ENCODE peak calls at places on chromosomes 3 and 15, in eight cellular contexts. One of them, this sample, is unnamed. For H3K4me1, the result is how much of the 10 kb centered on the place peaks cover.

GRCh38 chr3:16504242-16504641 is 9.3 kb downstream of the RFTN1 start:
- DNase-seq in uterus: no peak
- DNase-seq in Panc1: no peak
- DNase-seq in astrocyte: no peak
- DNase-seq in hepatocyte: no peak
- DNase-seq in SJSA1: no peak
- DNase-seq in fibroblast of lung: peak
- DNase-seq in H9: no peak
- DNase-seq in this sample: no peak

GRCh38 chr3:77171026-77171425 is 131.1 kb downstream of the ROBO2 start:
- DNase-seq in Panc1: no peak
- DNase-seq in astrocyte: no peak
- DNase-seq in H9: no peak
- DNase-seq in SJSA1: no peak
- DNase-seq in hepatocyte: no peak
- DNase-seq in uterus: no peak
- DNase-seq in fibroblast of lung: no peak
- DNase-seq in this sample: no peak

GRCh38 chr15:60612400-60613048 is 133.6 kb upstream of the ICE2 start:
- DNase-seq in hepatocyte: no peak
- DNase-seq in fibroblast of lung: no peak
- DNase-seq in astrocyte: no peak
- DNase-seq in uterus: no peak
- DNase-seq in SJSA1: no peak
- DNase-seq in Panc1: no peak
- DNase-seq in H9: no peak
- DNase-seq in this sample: no peak

GRCh38 chr3:142647856-142648255 is 51.7 kb downstream of the PLS1 start:
- DNase-seq in H9: no peak
- DNase-seq in uterus: no peak
- DNase-seq in hepatocyte: peak
- DNase-seq in Panc1: peak
- DNase-seq in fibroblast of lung: no peak
- DNase-seq in astrocyte: peak
- DNase-seq in SJSA1: no peak
- DNase-seq in this sample: no peak

GRCh38 chr15:80934761-80935221 is 54.8 kb downstream of the MESD start:
- DNase-seq in H9: peak
- DNase-seq in hepatocyte: peak
- DNase-seq in Panc1: no peak
- DNase-seq in SJSA1: no peak
- DNase-seq in uterus: no peak
- DNase-seq in fibroblast of lung: peak
- DNase-seq in astrocyte: peak
- DNase-seq in this sample: no peak

GRCh38 chr15:94470492-94470891 is 239.1 kb downstream of the MCTP2 start:
- DNase-seq in SJSA1: no peak
- DNase-seq in hepatocyte: no peak
- DNase-seq in fibroblast of lung: no peak
- DNase-seq in uterus: no peak
- DNase-seq in Panc1: no peak
- DNase-seq in H9: no peak
- DNase-seq in astrocyte: no peak
- DNase-seq in this sample: no peak

GRCh38 chr15:97319316-97319715 is 641.2 kb upstream of the ARRDC4 start:
- DNase-seq in astrocyte: no peak
- DNase-seq in H9: no peak
- DNase-seq in fibroblast of lung: no peak
- DNase-seq in Panc1: no peak
- DNase-seq in hepatocyte: peak
- DNase-seq in uterus: no peak
- DNase-seq in SJSA1: no peak
- DNase-seq in this sample: no peak

GRCh38 chr3:194250104-194251002 is 100.8 kb downstream of the CPN2 start:
- DNase-seq in fibroblast of lung: peak
- DNase-seq in uterus: peak
- DNase-seq in Panc1: no peak
- DNase-seq in astrocyte: peak
- DNase-seq in SJSA1: no peak
- DNase-seq in hepatocyte: peak
- DNase-seq in H9: no peak
- DNase-seq in this sample: peak

GRCh38 chr15:98900382-98900781 is 107.2 kb downstream of the PGPEP1L start:
- DNase-seq in Panc1: no peak
- DNase-seq in SJSA1: no peak
- DNase-seq in hepatocyte: no peak
- DNase-seq in fibroblast of lung: peak
- DNase-seq in astrocyte: peak
- DNase-seq in H9: no peak
- DNase-seq in uterus: no peak
- DNase-seq in this sample: no peak

GRCh38 chr15:28963711-28964081 is 77.9 kb downstream of the APBA2 start:
- DNase-seq in SJSA1: no peak
- DNase-seq in hepatocyte: no peak
- DNase-seq in uterus: no peak
- DNase-seq in Panc1: no peak
- DNase-seq in astrocyte: no peak
- DNase-seq in H9: no peak
- DNase-seq in fibroblast of lung: no peak
- DNase-seq in this sample: no peak

GRCh38 chr15:40104296-40104864 is 4.3 kb downstream of the BMF start:
- DNase-seq in SJSA1: no peak
- DNase-seq in fibroblast of lung: no peak
- DNase-seq in hepatocyte: no peak
- DNase-seq in uterus: no peak
- DNase-seq in astrocyte: no peak
- DNase-seq in Panc1: no peak
- DNase-seq in H9: no peak
- DNase-seq in this sample: no peak

GRCh38 chr3:13659221-13659969 is 110.5 kb downstream of the FBLN2 start:
- DNase-seq in uterus: no peak
- DNase-seq in Panc1: no peak
- DNase-seq in H9: no peak
- DNase-seq in hepatocyte: no peak
- DNase-seq in SJSA1: no peak
- DNase-seq in fibroblast of lung: no peak
- DNase-seq in astrocyte: no peak
- DNase-seq in this sample: no peak

GRCh38 chr3:23691343-23691895 is 114.3 kb upstream of the UBE2E1 start:
- DNase-seq in hepatocyte: no peak
- DNase-seq in Panc1: no peak
- DNase-seq in SJSA1: no peak
- DNase-seq in fibroblast of lung: no peak
- DNase-seq in uterus: no peak
- DNase-seq in astrocyte: peak
- DNase-seq in H9: no peak
- DNase-seq in this sample: no peak

GRCh38 chr15:56886878-56887781 is 31.3 kb upstream of the TCF12 start:
- DNase-seq in fibroblast of lung: peak
- DNase-seq in H9: peak
- DNase-seq in astrocyte: peak
- DNase-seq in uterus: peak
- DNase-seq in hepatocyte: peak
- DNase-seq in SJSA1: peak
- DNase-seq in Panc1: peak
- DNase-seq in this sample: peak

GRCh38 chr3:50323092-50323600 is 601 bp upstream of the HYAL2 start:
- DNase-seq in fibroblast of lung: no peak
- DNase-seq in Panc1: no peak
- DNase-seq in astrocyte: no peak
- DNase-seq in hepatocyte: no peak
- DNase-seq in SJSA1: no peak
- DNase-seq in H9: no peak
- DNase-seq in uterus: no peak
- DNase-seq in this sample: no peak

GRCh38 chr3:177714945-177715344 is 517.7 kb upstream of the TBL1XR1 start:
- DNase-seq in uterus: no peak
- DNase-seq in fibroblast of lung: no peak
- DNase-seq in H9: no peak
- DNase-seq in astrocyte: no peak
- DNase-seq in Panc1: no peak
- DNase-seq in SJSA1: no peak
- DNase-seq in hepatocyte: no peak
- DNase-seq in this sample: no peak

GRCh38 chr3:63473641-63474166 is 178.8 kb upstream of the SNTN start:
- DNase-seq in astrocyte: no peak
- DNase-seq in H9: no peak
- DNase-seq in Panc1: no peak
- DNase-seq in SJSA1: no peak
- DNase-seq in uterus: no peak
- DNase-seq in hepatocyte: no peak
- DNase-seq in fibroblast of lung: no peak
- DNase-seq in this sample: no peak

GRCh38 chr15:63238181-63238580 is 39.2 kb upstream of the APH1B start:
- DNase-seq in H9: no peak
- DNase-seq in astrocyte: no peak
- DNase-seq in fibroblast of lung: no peak
- DNase-seq in hepatocyte: no peak
- DNase-seq in uterus: no peak
- DNase-seq in Panc1: no peak
- DNase-seq in SJSA1: no peak
- DNase-seq in this sample: no peak
- H3K4me1 ChIP-seq in H9: under half
- H3K4me1 ChIP-seq in astrocyte: under half
- H3K4me1 ChIP-seq in fibroblast of lung: under half
- H3K4me1 ChIP-seq in hepatocyte: under half
- H3K4me1 ChIP-seq in uterus: under half
- H3K4me1 ChIP-seq in Panc1: under half
- H3K4me1 ChIP-seq in SJSA1: under half
- H3K4me1 ChIP-seq in this sample: under half

DNA sequence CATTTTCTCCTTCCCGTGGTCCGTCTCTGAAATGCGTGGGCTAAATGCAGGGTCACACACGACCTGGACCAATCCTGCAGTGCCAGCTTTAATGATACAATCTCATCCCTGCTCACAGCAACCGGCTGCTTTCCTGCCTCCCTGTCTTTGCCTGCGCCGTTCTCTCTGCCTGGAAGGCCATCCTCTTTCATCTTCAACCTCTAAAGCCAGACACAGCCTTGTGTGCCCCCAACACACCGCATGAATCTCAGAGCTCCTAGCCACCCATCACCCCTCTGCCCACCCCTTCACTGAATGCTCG is 14.7 kb downstream of the H1-8 start:
- DNase-seq in astrocyte: no peak
- DNase-seq in Panc1: no peak
- DNase-seq in fibroblast of lung: no peak
- DNase-seq in SJSA1: no peak
- DNase-seq in uterus: no peak
- DNase-seq in hepatocyte: no peak
- DNase-seq in H9: no peak
- DNase-seq in this sample: no peak
- H3K4me1 ChIP-seq in astrocyte: under half
- H3K4me1 ChIP-seq in Panc1: under half
- H3K4me1 ChIP-seq in fibroblast of lung: half or more
- H3K4me1 ChIP-seq in SJSA1: half or more
- H3K4me1 ChIP-seq in uterus: under half
- H3K4me1 ChIP-seq in hepatocyte: half or more
- H3K4me1 ChIP-seq in H9: under half
- H3K4me1 ChIP-seq in this sample: under half

GRCh38 chr15:38782156-38782555 is 217.5 kb upstream of the RASGRP1 start:
- DNase-seq in uterus: no peak
- DNase-seq in Panc1: no peak
- DNase-seq in hepatocyte: no peak
- DNase-seq in SJSA1: no peak
- DNase-seq in fibroblast of lung: no peak
- DNase-seq in H9: no peak
- DNase-seq in astrocyte: no peak
- DNase-seq in this sample: no peak

DNA sequence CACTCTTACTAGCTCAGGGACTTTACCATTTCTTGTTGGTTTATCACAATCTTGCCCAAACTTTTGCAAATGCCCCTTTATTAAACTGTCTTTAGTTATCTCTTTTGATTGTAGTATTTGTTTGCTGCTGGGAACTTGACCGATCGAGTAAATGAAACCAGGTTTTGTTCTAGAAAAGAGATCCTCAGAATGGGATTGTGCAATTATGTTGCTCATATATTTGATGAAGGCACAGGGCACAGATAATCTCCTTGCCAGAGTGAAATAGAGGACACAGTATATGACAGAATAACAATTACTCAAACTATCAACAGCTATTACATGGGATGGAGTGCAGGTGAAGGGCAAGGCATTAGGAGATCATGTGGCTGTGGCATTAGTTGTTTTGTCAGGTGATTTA is 216.6 kb upstream of the RASGRP1 start:
- DNase-seq in uterus: no peak
- DNase-seq in astrocyte: no peak
- DNase-seq in hepatocyte: no peak
- DNase-seq in Panc1: no peak
- DNase-seq in fibroblast of lung: no peak
- DNase-seq in H9: no peak
- DNase-seq in SJSA1: no peak
- DNase-seq in this sample: no peak
- H3K4me1 ChIP-seq in uterus: under half
- H3K4me1 ChIP-seq in astrocyte: under half
- H3K4me1 ChIP-seq in hepatocyte: under half
- H3K4me1 ChIP-seq in Panc1: under half
- H3K4me1 ChIP-seq in fibroblast of lung: under half
- H3K4me1 ChIP-seq in H9: under half
- H3K4me1 ChIP-seq in SJSA1: under half
- H3K4me1 ChIP-seq in this sample: under half

DNA sequence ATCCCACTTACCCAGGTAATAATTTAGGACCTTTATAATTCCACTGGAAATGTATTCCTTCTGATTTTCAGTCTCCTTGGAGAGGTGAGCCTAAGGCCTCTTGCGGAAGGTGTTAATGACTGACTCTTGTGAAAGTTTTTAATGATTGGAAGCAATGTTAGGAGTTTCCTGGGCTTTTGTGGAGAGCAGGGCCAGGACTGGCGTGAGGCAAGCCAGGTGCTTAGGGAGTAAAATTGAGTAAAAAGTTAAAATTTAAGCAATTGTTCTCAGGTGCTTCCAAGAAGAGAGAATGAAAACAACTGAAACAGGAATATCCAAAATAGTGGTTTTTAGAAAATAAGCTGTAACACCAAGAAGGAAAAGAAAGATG is 130.6 kb upstream of the TGFBR2 start:
- DNase-seq in H9: no peak
- DNase-seq in uterus: no peak
- DNase-seq in SJSA1: no peak
- DNase-seq in fibroblast of lung: no peak
- DNase-seq in astrocyte: no peak
- DNase-seq in hepatocyte: no peak
- DNase-seq in Panc1: no peak
- DNase-seq in this sample: no peak
- H3K4me1 ChIP-seq in H9: under half
- H3K4me1 ChIP-seq in uterus: under half
- H3K4me1 ChIP-seq in SJSA1: under half
- H3K4me1 ChIP-seq in fibroblast of lung: under half
- H3K4me1 ChIP-seq in astrocyte: under half
- H3K4me1 ChIP-seq in hepatocyte: under half
- H3K4me1 ChIP-seq in Panc1: under half
- H3K4me1 ChIP-seq in this sample: under half

GRCh38 chr3:141367038-141367730 is 1.1 kb upstream of the ZBTB38 start:
- DNase-seq in hepatocyte: peak
- DNase-seq in uterus: peak
- DNase-seq in fibroblast of lung: peak
- DNase-seq in astrocyte: peak
- DNase-seq in H9: no peak
- DNase-seq in SJSA1: peak
- DNase-seq in Panc1: no peak
- DNase-seq in this sample: no peak
- H3K4me1 ChIP-seq in hepatocyte: under half
- H3K4me1 ChIP-seq in uterus: under half
- H3K4me1 ChIP-seq in fibroblast of lung: under half
- H3K4me1 ChIP-seq in astrocyte: half or more
- H3K4me1 ChIP-seq in H9: under half
- H3K4me1 ChIP-seq in SJSA1: half or more
- H3K4me1 ChIP-seq in Panc1: under half
- H3K4me1 ChIP-seq in this sample: under half